ENCODE peak calls at places on chromosomes 4 and X, in nine cellular contexts. P is heart left ventricle; D is GM23338; I is fibroblast of mammary gland; E is glutamatergic neuron; C is mucosa of descending colon; V is CD4-positive, alpha-beta T cell; J is AG10803; U is endothelial cell. Q is an unnamed sample.

GRCh38 chr4:87559090-87559837 is 30.1 kb upstream of the SPARCL1 start:
- DNase-seq in P (no peak), D (peak), I (no peak), E (no peak), C (peak), V (no peak), J (no peak), U (no peak), Q (no peak)

GRCh38 chr4:68348577-68348976 is 1.3 kb downstream of the YTHDC1 start:
- DNase-seq in P (no peak), D (no peak), I (no peak), E (no peak), C (no peak), V (no peak), J (no peak), U (no peak), Q (no peak)

GRCh38 chr4:99762728-99763127 is 53.9 kb upstream of the DAPP1 start:
- DNase-seq in P (no peak), D (no peak), I (no peak), E (no peak), C (no peak), V (no peak), J (no peak), U (no peak), Q (no peak)

GRCh38 chr4:170128219-170128804 is 38.6 kb upstream of the AADAT start:
- DNase-seq in P (no peak), D (no peak), I (no peak), E (no peak), C (no peak), V (no peak), J (no peak), U (no peak), Q (no peak)

GRCh38 chrX:16185725-16186136 is 18.4 kb downstream of the MAGEB17 start:
- DNase-seq in P (no peak), D (no peak), I (peak), E (no peak), C (no peak), V (no peak), J (peak), U (no peak), Q (no peak)

GRCh38 chrX:67568769-67569168 is 24.9 kb downstream of the AR start:
- DNase-seq in P (no peak), D (no peak), I (peak), E (no peak), C (no peak), V (no peak), J (no peak), U (no peak), Q (no peak)

GRCh38 chr4:8472689-8473197 is 32.2 kb downstream of the TRMT44 start:
- DNase-seq in P (no peak), D (no peak), I (peak), E (no peak), C (no peak), V (no peak), J (peak), U (no peak), Q (no peak)

GRCh38 chrX:72046447-72046846 is 85.3 kb downstream of the RTL5 start:
- DNase-seq in P (no peak), D (no peak), I (no peak), E (no peak), C (no peak), V (no peak), J (no peak), U (no peak), Q (peak)

GRCh38 chr4:23106516-23106915 is 413.8 kb downstream of the GBA3 start:
- DNase-seq in P (no peak), D (no peak), I (no peak), E (no peak), C (no peak), V (no peak), J (no peak), U (no peak), Q (no peak)

GRCh38 chr4:109912706-109913621 is at the start of gene EGF:
- DNase-seq in P (no peak), D (peak), I (peak), E (no peak), C (peak), V (no peak), J (peak), U (no peak), Q (no peak)

GRCh38 chr4:26173619-26174018 is 147.2 kb upstream of the RBPJ start:
- DNase-seq in P (no peak), D (no peak), I (no peak), E (no peak), C (peak), V (no peak), J (no peak), U (no peak), Q (no peak)

GRCh38 chr4:123547167-123547817 is 150.7 kb downstream of the SPRY1 start:
- DNase-seq in P (no peak), D (peak), I (no peak), E (peak), C (peak), V (no peak), J (no peak), U (peak), Q (no peak)

GRCh38 chrX:71056857-71057256 is 11.3 kb downstream of the SNX12 start:
- DNase-seq in P (no peak), D (no peak), I (peak), E (no peak), C (no peak), V (no peak), J (peak), U (no peak), Q (no peak)

GRCh38 chrX:9604111-9604907 is 139.5 kb downstream of the TBL1X start:
- DNase-seq in P (peak), D (no peak), I (peak), E (no peak), C (peak), V (no peak), J (peak), U (no peak), Q (no peak)

GRCh38 chr4:119284876-119285611 is 36.9 kb downstream of the FABP2 start:
- DNase-seq in P (no peak), D (no peak), I (peak), E (no peak), C (no peak), V (no peak), J (peak), U (no peak), Q (no peak)
- TF ChIP-seq CTCF in P (no peak), D (no peak), I (no peak), E (no peak), C (no peak), V (no peak), J (peak), U (no peak), Q (no peak)

GRCh38 chrX:112368371-112368770 is 285.8 kb upstream of the TRPC5 start:
- DNase-seq in P (no peak), D (peak), I (no peak), E (no peak), C (no peak), V (no peak), J (no peak), U (peak), Q (no peak)
- TF ChIP-seq CTCF in P (no peak), D (peak), I (peak), E (peak), C (no peak), V (no peak), J (peak), U (no peak), Q (peak)

GRCh38 chr4:171186700-171187099 is 626.5 kb upstream of the GALNTL6 start:
- DNase-seq in P (no peak), D (peak), I (no peak), E (no peak), C (no peak), V (no peak), J (no peak), U (no peak), Q (no peak)
- TF ChIP-seq CTCF in P (peak), D (peak), I (no peak), E (no peak), C (no peak), V (no peak), J (no peak), U (no peak), Q (no peak)

GRCh38 chr4:138938371-138938699 is 77.2 kb upstream of the NOCT start:
- DNase-seq in P (no peak), D (peak), I (peak), E (no peak), C (no peak), V (no peak), J (peak), U (no peak), Q (no peak)
- TF ChIP-seq CTCF in P (peak), D (peak), I (peak), E (no peak), C (no peak), V (no peak), J (peak), U (no peak), Q (peak)

GRCh38 chrX:150213481-150214030 is 149.6 kb upstream of the MAMLD1 start:
- DNase-seq in P (no peak), D (no peak), I (no peak), E (no peak), C (no peak), V (no peak), J (no peak), U (no peak), Q (no peak)
- TF ChIP-seq CTCF in P (no peak), D (no peak), I (no peak), E (no peak), C (no peak), V (no peak), J (no peak), U (no peak), Q (no peak)